ENCODE peak calls at places on chromosomes 6 and 20, in seven cellular contexts. V, F, L, X, Q, D and A are unnamed samples.

GRCh38 chr20:47972916-47973309 is 187.6 kb upstream of the SULF2 start:
- DNase-seq in V (no peak), F (no peak), L (no peak), X (no peak), Q (no peak), D (no peak), A (no peak)

GRCh38 chr6:128463942-128464341 is 56.5 kb downstream of the PTPRK start:
- DNase-seq in V (no peak), F (no peak), L (peak), X (no peak), Q (no peak), D (no peak), A (no peak)

GRCh38 chr6:135006386-135006914 is 48.2 kb downstream of the HBS1L start:
- DNase-seq in V (peak), F (no peak), L (no peak), X (no peak), Q (no peak), D (no peak), A (no peak)

GRCh38 chr6:27478141-27478705 is 5.3 kb upstream of the ZNF184 start:
- DNase-seq in V (peak), F (peak), L (no peak), X (no peak), Q (no peak), D (no peak), A (no peak)

GRCh38 chr6:44052419-44053011 is 74.7 kb downstream of the MRPL14 start:
- DNase-seq in V (peak), F (no peak), L (peak), X (no peak), Q (peak), D (no peak), A (no peak)

GRCh38 chr6:14542670-14543366 is 425.2 kb downstream of the CD83 start:
- DNase-seq in V (peak), F (peak), L (no peak), X (peak), Q (peak), D (no peak), A (no peak)

GRCh38 chr6:157568702-157569101 is 187.7 kb downstream of the ZDHHC14 start:
- DNase-seq in V (no peak), F (no peak), L (no peak), X (no peak), Q (no peak), D (no peak), A (no peak)

GRCh38 chr6:87154641-87155271 is 609 bp upstream of the ZNF292 start:
- DNase-seq in V (peak), F (peak), L (no peak), X (no peak), Q (peak), D (no peak), A (peak)

GRCh38 chr6:40630046-40630445 is 42.9 kb upstream of the LRFN2 start:
- DNase-seq in V (no peak), F (no peak), L (no peak), X (no peak), Q (no peak), D (no peak), A (no peak)

GRCh38 chr20:33674294-33675126 is at the start of gene NECAB3:
- DNase-seq in V (peak), F (peak), L (peak), X (peak), Q (peak), D (peak), A (peak)

GRCh38 chr20:55394592-55394991 is 610.7 kb downstream of the CBLN4 start:
- DNase-seq in V (no peak), F (no peak), L (no peak), X (no peak), Q (no peak), D (no peak), A (no peak)

GRCh38 chr6:53306819-53307347 is 41.9 kb downstream of the ELOVL5 start:
- DNase-seq in V (peak), F (no peak), L (no peak), X (no peak), Q (peak), D (no peak), A (no peak)